ENCODE peak calls at places on chromosomes 12 and 14, in four cellular contexts. M is K562, L is A549, P is H1. S is an unnamed sample.

GRCh38 chr12:76562158-76562557 is 2.6 kb upstream of the OSBPL8 start:
- DNase-seq in P (no peak), L (no peak), M (no peak), S (no peak)

GRCh38 chr12:108649126-108649525 is 15.4 kb upstream of the SELPLG start:
- DNase-seq in P (no peak), L (no peak), M (no peak), S (no peak)

GRCh38 chr14:89813485-89814080 is 140.9 kb downstream of the EFCAB11 start:
- DNase-seq in M (no peak), L (no peak), P (peak; percentile 29), S (no peak)

GRCh38 chr14:55000381-55000780 is 26.5 kb downstream of the WDHD1 start:
- DNase-seq in M (no peak), L (no peak), P (no peak), S (no peak)

GRCh38 chr12:115323223-115323905 is 639.4 kb upstream of the TBX3 start:
- DNase-seq in L (no peak), M (no peak), P (no peak), S (no peak)

GRCh38 chr14:52124791-52125661 is 56.2 kb upstream of the NID2 start:
- DNase-seq in L (peak; percentile 32), M (no peak), P (peak; percentile 19), S (no peak)

GRCh38 chr12:79886917-79887519 is 47.9 kb downstream of the PPP1R12A start:
- DNase-seq in P (no peak), L (no peak), M (peak; percentile 55), S (peak; percentile 54)

GRCh38 chr14:92529895-92530294 is 16.3 kb downstream of the RIN3 start:
- DNase-seq in M (no peak), P (no peak), L (no peak), S (no peak)

GRCh38 chr14:77508876-77509275 is 10.3 kb upstream of the ISM2 start:
- DNase-seq in P (no peak), L (no peak), M (no peak), S (peak; percentile 11)

GRCh38 chr12:60148109-60148508 is 552.3 kb downstream of the SLC16A7 start:
- DNase-seq in P (no peak), M (peak; percentile 74), L (no peak), S (no peak)
- TF ChIP-seq PHF8 in P (no peak), M (no peak), L (no peak), S (no peak)

GRCh38 chr12:30753761-30754382 is 879 bp downstream of the CAPRIN2 start:
- DNase-seq in L (no peak), P (no peak), M (peak; percentile 14), S (no peak)
- TF ChIP-seq PHF8 in L (no peak), P (no peak), M (no peak), S (no peak)

GRCh38 chr14:76056128-76056527 is 70.6 kb downstream of the IFT43 start:
- DNase-seq in M (peak; percentile 23), L (peak; percentile 20), P (no peak), S (no peak)
- TF ChIP-seq PHF8 in M (no peak), L (no peak), P (no peak), S (no peak)

GRCh38 chr12:111953455-111953854 is 59.5 kb downstream of the TMEM116 start:
- DNase-seq in M (no peak), P (no peak), L (no peak), S (peak; percentile 33)
- TF ChIP-seq PHF8 in M (no peak), P (no peak), L (no peak), S (no peak)

GRCh38 chr14:101410126-101410525 is 151.2 kb upstream of the DIO3 start:
- DNase-seq in L (no peak), M (no peak), P (no peak), S (no peak)

GRCh38 chr14:101412741-101413140 is 148.6 kb upstream of the DIO3 start:
- DNase-seq in P (no peak), L (peak; percentile 63), M (no peak), S (peak; percentile 86)

GRCh38 chr14:101411770-101412169 is 149.5 kb upstream of the DIO3 start:
- DNase-seq in L (no peak), M (no peak), P (no peak), S (no peak)

GRCh38 chr14:101409006-101409543 is 152.2 kb upstream of the DIO3 start:
- DNase-seq in L (no peak), M (no peak), P (no peak), S (no peak)

GRCh38 chr14:101411151-101411550 is 150.1 kb upstream of the DIO3 start:
- DNase-seq in P (no peak), M (no peak), L (no peak), S (no peak)
- TF ChIP-seq PHF8 in P (no peak), M (no peak), L (no peak), S (no peak)

GRCh38 chr12:116406529-116406928 is 129.0 kb upstream of the MED13L start:
- DNase-seq in M (peak; percentile 55), P (peak; percentile 47), L (peak; percentile 90), S (peak; percentile 71)
- TF ChIP-seq PHF8 in M (no peak), P (no peak), L (no peak), S (no peak)

GRCh38 chr14:105294142-105294597 is 6.6 kb downstream of the BRF1 start:
- DNase-seq in L (no peak), P (no peak), M (no peak), S (no peak)
- TF ChIP-seq PHF8 in L (no peak), P (no peak), M (no peak), S (no peak)

DNA sequence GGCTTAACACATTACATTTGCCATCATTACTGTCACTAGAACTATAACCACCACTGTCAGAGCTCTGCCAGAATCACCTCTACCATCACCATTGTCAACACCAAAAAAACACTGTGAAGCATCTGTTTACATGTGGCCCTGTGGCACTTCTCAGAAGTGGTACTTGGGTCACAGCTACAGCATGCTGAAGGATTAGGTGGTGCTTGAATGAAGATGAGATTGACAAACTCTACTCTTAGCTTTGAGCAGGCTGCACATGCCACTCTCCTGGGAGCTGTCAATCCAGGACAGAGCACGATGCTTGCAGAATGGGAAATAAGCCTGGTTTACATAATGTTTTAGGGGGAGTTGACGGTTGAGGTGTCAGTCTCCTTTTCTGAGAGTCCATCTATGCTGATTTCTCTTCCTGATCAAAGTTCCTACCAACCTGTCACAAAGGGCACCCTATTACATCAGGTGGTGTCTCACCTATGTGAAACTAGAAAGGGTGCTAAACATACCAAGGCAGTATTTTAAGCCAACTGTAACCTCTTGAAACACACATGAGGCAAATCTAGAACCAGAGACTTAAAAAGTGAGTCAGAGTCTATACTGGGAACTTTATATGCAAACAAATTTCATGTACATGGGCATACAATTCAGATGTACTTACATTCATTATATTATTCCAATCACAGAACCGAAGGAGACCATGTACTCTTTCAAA is 258.6 kb downstream of the EMP1 start:
- DNase-seq in L (no peak), M (no peak), P (no peak), S (no peak)
- TF ChIP-seq PHF8 in L (no peak), M (no peak), P (no peak), S (no peak)

DNA sequence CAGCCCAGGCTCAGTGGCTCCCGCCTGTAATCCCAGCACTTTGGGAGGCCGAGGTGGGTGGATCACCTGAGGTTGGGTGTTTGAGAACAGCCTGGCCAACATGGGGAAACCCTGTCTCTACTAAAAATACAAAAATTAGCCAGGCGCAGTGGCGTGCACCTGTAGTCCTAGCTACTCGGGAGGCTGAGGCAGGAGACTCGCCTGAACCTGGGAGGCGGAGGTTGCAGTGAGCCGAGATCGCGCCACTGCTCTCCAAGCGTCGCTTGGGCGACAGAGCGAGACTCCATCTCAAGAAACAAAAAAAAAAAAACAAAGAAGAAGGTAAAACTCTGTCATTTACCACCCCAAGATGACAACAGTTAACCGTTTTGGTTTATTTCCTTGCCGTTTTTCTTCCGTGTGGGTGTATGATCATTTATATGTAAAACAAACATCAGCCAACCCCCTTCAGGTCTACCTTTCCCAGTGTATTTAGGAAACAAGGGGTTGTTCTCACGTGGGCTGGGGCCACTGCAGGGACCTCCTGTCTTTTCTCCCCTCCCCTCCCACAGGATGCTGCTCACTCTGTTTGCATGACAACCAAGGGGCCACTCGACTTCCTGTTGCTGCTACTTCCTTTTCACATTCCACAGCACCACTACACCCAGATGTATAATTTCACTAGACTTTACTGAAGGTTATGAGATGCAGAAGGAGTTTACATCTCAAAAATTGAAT is 13.6 kb downstream of the TTC9 start:
- DNase-seq in P (no peak), M (no peak), L (no peak), S (no peak)
- TF ChIP-seq PHF8 in P (no peak), M (no peak), L (no peak), S (no peak)

GRCh38 chr12:70157099-70157498 is 86.1 kb upstream of the CNOT2 start:
- DNase-seq in M (no peak), P (no peak), L (no peak), S (no peak)
- TF ChIP-seq PHF8 in M (no peak), P (no peak), L (no peak), S (no peak)